ENCODE peak calls at places on chromosomes 13 and 19, in six cellular contexts. E, C, M, D, N and S are unnamed samples.

GRCh38 chr13:83216521-83217245 is 665.6 kb downstream of the SLITRK1 start:
- DNase-seq in N (no peak), M (peak; percentile 52), D (no peak), C (no peak), E (no peak), S (no peak)

GRCh38 chr13:39779337-39780270 is 124.1 kb downstream of the COG6 start:
- DNase-seq in N (no peak), M (peak; percentile 27), C (peak; percentile 77), D (no peak), E (no peak), S (no peak)

GRCh38 chr13:50991624-50992610 is 82.3 kb downstream of the RNASEH2B start:
- DNase-seq in C (no peak), M (no peak), N (no peak), D (no peak), E (no peak), S (no peak)

GRCh38 chr13:102773441-102774209 is at the start of gene TEX30:
- DNase-seq in C (peak; percentile 93), E (peak; percentile 86), D (peak; percentile 82), N (peak; percentile 84), M (peak; percentile 94), S (peak; percentile 90)

GRCh38 chr19:45442927-45443461 is 19.3 kb upstream of the ERCC1 start:
- DNase-seq in N (peak; percentile 44), D (peak; percentile 37), C (no peak), E (no peak), M (peak; percentile 60), S (no peak)

GRCh38 chr19:39007096-39007495 is 25.3 kb downstream of the FBXO27 start:
- DNase-seq in D (no peak), C (no peak), E (no peak), N (no peak), M (no peak), S (no peak)

GRCh38 chr13:36282818-36283432 is 14.7 kb downstream of the CCDC169 start:
- DNase-seq in D (no peak), N (no peak), E (peak; percentile 24), C (no peak), M (peak; percentile 64), S (no peak)

GRCh38 chr19:27671876-27672275 is 1541.1 kb downstream of the UQCRFS1 start:
- DNase-seq in E (no peak), N (no peak), C (no peak), D (no peak), M (no peak), S (no peak)

GRCh38 chr13:94343243-94343585 is 136.3 kb downstream of the DCT start:
- DNase-seq in N (no peak), E (no peak), M (no peak), C (no peak), D (no peak), S (no peak)

DNA sequence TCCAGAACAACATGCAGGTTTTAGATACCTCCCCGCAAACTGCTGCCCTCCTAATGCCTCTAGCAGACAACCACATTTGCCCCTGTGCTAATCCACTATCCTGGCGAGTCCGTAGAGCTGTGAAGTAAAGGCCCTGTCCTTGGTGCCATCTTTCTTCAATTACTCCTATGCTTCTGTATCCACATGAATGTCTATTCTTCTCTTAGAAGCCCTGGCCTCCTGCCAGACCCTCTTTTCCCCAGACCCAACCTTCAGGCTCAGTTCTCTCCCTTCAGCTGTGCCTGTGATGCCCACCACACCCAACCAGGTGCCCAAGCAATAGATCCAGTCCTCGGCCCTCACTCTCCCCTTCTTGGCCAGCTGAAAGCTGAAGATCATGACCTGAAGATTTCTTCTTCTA is 31.1 kb upstream of the ZNF599 start:
- DNase-seq in E (no peak), C (peak; percentile 7), D (no peak), N (no peak), M (no peak), S (no peak)
- H3K4me1 ChIP-seq in E (peaks cover 10% of the 10 kb centered on the region), C (no peaks in the 10 kb centered on the region), D (no peaks in the 10 kb centered on the region), N (no peaks in the 10 kb centered on the region), M (peaks cover 9% of the 10 kb centered on the region), S (no peaks in the 10 kb centered on the region)

GRCh38 chr19:50178320-50178719 is 15.2 kb upstream of the IZUMO2 start:
- DNase-seq in N (no peak), E (no peak), C (no peak), D (no peak), M (no peak), S (no peak)

GRCh38 chr19:50174100-50174793 is 11.2 kb upstream of the IZUMO2 start:
- DNase-seq in M (no peak), N (no peak), E (no peak), D (no peak), C (no peak), S (no peak)

GRCh38 chr19:50175924-50176323 is 12.8 kb upstream of the IZUMO2 start:
- DNase-seq in E (no peak), N (no peak), D (no peak), M (no peak), C (no peak), S (no peak)

GRCh38 chr19:50181121-50181520 is 18.0 kb upstream of the IZUMO2 start:
- DNase-seq in E (no peak), C (no peak), M (no peak), N (no peak), D (no peak), S (no peak)

GRCh38 chr19:50178859-50179537 is 15.9 kb upstream of the IZUMO2 start:
- DNase-seq in M (no peak), N (no peak), E (no peak), C (no peak), D (no peak), S (no peak)
- H3K4me1 ChIP-seq in M (no peaks in the 10 kb centered on the region), N (no peaks in the 10 kb centered on the region), E (no peaks in the 10 kb centered on the region), C (no peaks in the 10 kb centered on the region), D (peaks cover 7% of the 10 kb centered on the region), S (no peaks in the 10 kb centered on the region)

GRCh38 chr19:10206226-10206873 is 11.6 kb upstream of the DNMT1 start:
- DNase-seq in E (peak; percentile 50), N (no peak), D (no peak), C (no peak), M (peak; percentile 69), S (no peak)

GRCh38 chr19:10207026-10207425 is 12.3 kb upstream of the DNMT1 start:
- DNase-seq in C (no peak), M (no peak), N (no peak), D (no peak), E (no peak), S (no peak)

GRCh38 chr19:10205636-10206035 is 10.9 kb upstream of the DNMT1 start:
- DNase-seq in C (no peak), M (no peak), N (no peak), D (no peak), E (no peak), S (no peak)

GRCh38 chr19:10201176-10201575 is 6.4 kb upstream of the DNMT1 start:
- DNase-seq in E (no peak), C (no peak), M (no peak), D (no peak), N (no peak), S (no peak)

DNA sequence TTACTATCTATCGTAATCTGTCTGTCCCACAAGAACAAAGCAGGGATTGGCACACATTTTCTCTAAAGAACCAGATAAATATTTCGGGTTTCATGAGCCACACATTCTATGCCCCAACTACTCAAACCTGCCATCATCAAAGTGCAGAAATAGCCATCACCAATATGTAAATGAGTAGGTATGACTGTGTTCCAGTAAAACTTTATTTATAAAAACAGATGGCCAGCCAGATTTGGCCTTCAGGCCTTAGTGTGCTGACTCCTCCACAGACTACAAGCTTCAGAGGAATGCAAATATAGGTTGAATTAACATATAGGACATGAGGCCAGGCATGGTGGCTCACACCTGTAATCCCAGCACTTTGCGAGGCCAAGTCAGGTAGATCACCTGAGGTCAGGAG is 8.9 kb upstream of the DNMT1 start:
- DNase-seq in E (no peak), M (no peak), N (no peak), C (no peak), D (no peak), S (no peak)
- H3K4me1 ChIP-seq in E (no peaks in the 10 kb centered on the region), M (peaks cover 9% of the 10 kb centered on the region), N (no peaks in the 10 kb centered on the region), C (no peaks in the 10 kb centered on the region), D (no peaks in the 10 kb centered on the region), S (peaks cover 11% of the 10 kb centered on the region)

GRCh38 chr13:44116562-44117315 is 237.0 kb downstream of the LACC1 start:
- DNase-seq in E (no peak), D (no peak), M (no peak), N (no peak), C (no peak), S (no peak)
- H3K4me1 ChIP-seq in E (no peaks in the 10 kb centered on the region), D (peaks cover 5% of the 10 kb centered on the region), M (peaks cover 8% of the 10 kb centered on the region), N (no peaks in the 10 kb centered on the region), C (peaks cover 14% of the 10 kb centered on the region), S (peaks cover 23% of the 10 kb centered on the region)

GRCh38 chr19:17908244-17908643 is 24.6 kb upstream of the CCDC124 start:
- DNase-seq in M (no peak), C (no peak), E (no peak), N (no peak), D (no peak), S (no peak)
- H3K4me1 ChIP-seq in M (no peaks in the 10 kb centered on the region), C (no peaks in the 10 kb centered on the region), E (peaks cover 4% of the 10 kb centered on the region), N (no peaks in the 10 kb centered on the region), D (peaks cover 12% of the 10 kb centered on the region), S (no peaks in the 10 kb centered on the region)

DNA sequence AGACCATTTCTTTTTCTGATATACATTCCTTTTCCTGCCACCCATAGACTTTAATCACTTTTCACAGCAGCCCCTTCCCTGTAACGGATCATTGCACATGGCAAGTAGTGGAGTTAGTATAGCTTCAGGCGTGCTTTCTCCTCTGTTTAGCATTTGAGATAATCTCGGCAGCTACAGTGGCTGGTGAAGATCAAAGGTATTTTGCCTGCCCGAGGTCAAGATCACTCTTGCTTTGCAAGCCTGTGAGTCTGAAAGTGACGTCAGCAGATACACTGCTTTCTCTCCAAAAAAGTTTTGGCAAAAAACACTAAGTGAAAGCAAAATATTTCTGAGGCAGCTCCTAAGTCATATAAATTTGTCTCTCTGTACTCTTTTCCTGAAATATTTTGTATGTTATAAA is 260.1 kb downstream of the NDFIP2 start:
- DNase-seq in C (no peak), N (no peak), M (peak; percentile 57), D (no peak), E (no peak), S (no peak)
- H3K4me1 ChIP-seq in C (no peaks in the 10 kb centered on the region), N (no peaks in the 10 kb centered on the region), M (no peaks in the 10 kb centered on the region), D (peaks cover 19% of the 10 kb centered on the region), E (peaks cover 17% of the 10 kb centered on the region), S (no peaks in the 10 kb centered on the region)

DNA sequence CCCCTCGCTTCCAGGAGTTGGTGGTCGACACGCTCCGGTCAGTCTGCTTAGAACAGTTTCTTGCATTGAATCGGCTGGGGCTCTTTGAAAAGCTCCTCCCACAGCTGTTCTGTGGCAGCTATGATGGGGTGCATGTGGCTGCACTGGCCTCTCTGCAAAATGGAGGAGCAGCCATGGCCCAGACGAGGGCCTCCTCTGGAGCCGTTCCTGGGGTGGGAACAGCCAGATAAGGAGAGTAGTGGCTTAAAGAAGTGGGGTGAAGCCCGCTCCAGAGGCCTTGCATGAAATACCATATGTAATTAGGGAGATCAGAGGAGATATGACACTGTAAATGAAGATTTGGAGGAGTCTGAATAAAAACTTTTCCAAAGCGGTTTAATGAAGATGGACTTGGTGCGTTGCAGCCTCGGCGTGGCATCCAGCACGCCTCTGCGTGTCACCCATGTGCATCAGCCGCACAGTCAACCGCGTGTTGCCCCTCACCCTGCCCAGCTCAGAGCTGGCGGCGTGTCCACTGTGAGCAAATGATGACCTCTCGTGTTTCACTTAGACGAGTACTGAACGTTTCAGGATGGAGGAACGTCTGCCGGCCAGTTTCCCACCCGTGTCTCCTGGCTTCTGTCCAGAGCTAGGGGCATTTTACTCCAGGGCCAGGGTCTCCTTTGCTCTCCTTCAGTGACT is 199.2 kb downstream of the TEX29 start:
- DNase-seq in N (no peak), E (no peak), C (no peak), D (no peak), M (no peak), S (peak; percentile 45)
- H3K4me1 ChIP-seq in N (no peaks in the 10 kb centered on the region), E (no peaks in the 10 kb centered on the region), C (no peaks in the 10 kb centered on the region), D (no peaks in the 10 kb centered on the region), M (no peaks in the 10 kb centered on the region), S (no peaks in the 10 kb centered on the region)